ENCODE peak calls at places on chromosomes 2 and 18, in six cellular contexts. M is CD8-positive, alpha-beta memory T cell; H is lower lobe of right lung; D is effector memory CD4-positive, alpha-beta T cell; R is AG04450; P is breast epithelium. J is an unnamed sample.

GRCh38 chr2:224369028-224369632 is 32.8 kb downstream of the FAM124B start:
- DNase-seq in M (peak; percentile 19), H (no peak), D (no peak), R (no peak), P (no peak), J (no peak)

GRCh38 chr2:8027387-8027786 is 654.5 kb upstream of the ID2 start:
- DNase-seq in M (no peak), H (no peak), D (no peak), R (no peak), P (no peak), J (no peak)

GRCh38 chr2:185787530-185788145 is 49.0 kb downstream of the FSIP2 start:
- DNase-seq in M (no peak), H (no peak), D (no peak), R (no peak), P (no peak), J (no peak)

GRCh38 chr2:53632714-53633113 is 134.9 kb upstream of the CHAC2 start:
- DNase-seq in M (no peak), H (no peak), D (no peak), R (no peak), P (no peak), J (no peak)

GRCh38 chr2:148124271-148124670 is 103.4 kb downstream of the MBD5 start:
- DNase-seq in M (no peak), H (no peak), D (no peak), R (no peak), P (no peak), J (no peak)

GRCh38 chr2:133956434-133956935 is 297.4 kb upstream of the MGAT5 start:
- DNase-seq in M (no peak), H (no peak), D (no peak), R (no peak), P (no peak), J (no peak)

GRCh38 chr18:37247499-37248161 is 318.0 kb downstream of the CELF4 start:
- DNase-seq in M (no peak), H (no peak), D (no peak), R (no peak), P (no peak), J (no peak)

GRCh38 chr2:27150639-27151230 is 1.9 kb downstream of the TCF23 start:
- DNase-seq in M (no peak), H (no peak), D (no peak), R (no peak), P (no peak), J (no peak)

GRCh38 chr2:105775809-105776559 is 31.3 kb downstream of the NCK2 start:
- DNase-seq in M (peak; percentile 54), H (no peak), D (no peak), R (no peak), P (no peak), J (no peak)

GRCh38 chr18:54052259-54052658 is 172.2 kb downstream of the MBD2 start:
- DNase-seq in M (no peak), H (no peak), D (no peak), R (no peak), P (no peak), J (no peak)

GRCh38 chr2:146317959-146318358 is 1526.9 kb upstream of the ACVR2A start:
- DNase-seq in M (no peak), H (no peak), D (no peak), R (peak; percentile 63), P (no peak), J (no peak)

GRCh38 chr2:101140978-101141655 is 10.1 kb downstream of the TBC1D8 start:
- DNase-seq in M (no peak), H (no peak), D (no peak), R (no peak), P (no peak), J (no peak)

GRCh38 chr2:227719637-227720036 is 1.8 kb upstream of the SLC19A3 start:
- DNase-seq in M (no peak), H (no peak), D (no peak), R (no peak), P (no peak), J (no peak)

GRCh38 chr2:128835974-128836373 is 517.3 kb upstream of the HS6ST1 start:
- DNase-seq in M (no peak), H (no peak), D (no peak), R (no peak), P (no peak), J (no peak)

GRCh38 chr2:173963323-173963816 is 1.8 kb downstream of the SP3 start:
- DNase-seq in M (peak; percentile 82), H (no peak), D (no peak), R (no peak), P (peak; percentile 49), J (no peak)

GRCh38 chr2:233165895-233166661 is 85.4 kb upstream of the ATG16L1 start:
- DNase-seq in M (no peak), H (peak; percentile 88), D (no peak), R (no peak), P (peak; percentile 19), J (no peak)

GRCh38 chr2:95025406-95026319 is at the start of gene MAL:
- DNase-seq in M (peak; percentile 68), H (no peak), D (peak; percentile 32), R (no peak), P (no peak), J (no peak)

GRCh38 chr2:95027369-95027720 is 1.8 kb downstream of the MAL start:
- DNase-seq in M (no peak), H (no peak), D (no peak), R (no peak), P (no peak), J (no peak)

GRCh38 chr2:95024306-95024880 is 1.1 kb upstream of the MAL start:
- DNase-seq in M (no peak), H (no peak), D (no peak), R (no peak), P (no peak), J (no peak)

GRCh38 chr2:95024960-95025405 is 525 bp upstream of the MAL start:
- DNase-seq in M (peak; percentile 25), H (no peak), D (no peak), R (no peak), P (no peak), J (no peak)

DNA sequence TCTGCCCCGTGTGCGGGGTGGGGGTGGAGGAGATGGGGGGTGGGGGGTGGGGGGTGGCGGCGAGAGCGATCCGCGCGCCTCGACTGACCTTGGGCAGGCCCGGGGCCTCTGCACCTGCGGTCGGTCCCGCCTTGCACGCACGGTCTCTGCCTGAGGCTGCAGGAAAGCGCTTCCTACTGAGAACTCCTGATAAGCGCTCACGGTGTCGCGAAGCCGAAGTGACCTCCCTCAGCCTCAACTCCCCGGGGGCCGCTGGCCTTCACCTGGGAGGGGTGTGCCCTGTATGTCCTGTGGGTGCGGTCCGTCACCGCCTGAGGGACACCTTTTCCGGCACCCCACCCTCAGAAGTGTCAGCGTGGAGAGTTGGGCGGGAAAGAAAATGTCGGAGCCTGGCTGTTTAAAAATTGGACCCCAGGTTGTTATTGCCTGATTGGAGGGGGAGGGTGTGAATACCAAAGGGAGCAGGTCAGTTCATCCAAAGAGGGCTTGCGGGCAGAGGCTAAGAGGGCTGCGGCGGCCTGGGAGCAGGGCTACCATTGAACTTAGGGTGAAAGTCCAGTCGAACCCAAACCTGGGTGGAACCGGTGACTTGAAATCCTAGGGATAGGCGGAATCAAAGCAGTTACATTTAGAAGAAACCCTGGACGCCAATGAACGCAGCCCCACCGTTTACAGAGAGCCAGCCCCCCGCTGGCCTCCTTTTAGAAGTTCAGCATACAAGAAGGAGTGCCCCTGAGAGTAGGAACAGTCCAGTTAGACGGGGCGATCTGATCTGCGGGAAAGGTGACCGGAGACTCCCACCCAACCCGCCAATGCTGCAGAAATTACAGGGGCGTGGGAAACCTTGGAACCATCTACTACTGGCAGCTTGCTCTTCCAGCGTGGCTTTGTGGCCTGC is 1.2 kb downstream of the MAL start:
- DNase-seq in M (peak; percentile 23), H (no peak), D (no peak), R (no peak), P (no peak), J (no peak)
- H3K27ac ChIP-seq in M (no peak overlapping the region), H (no peak overlapping the region), D (peak overlapping the region; percentile 52), R (no peak overlapping the region), P (no peak overlapping the region), J (no peak overlapping the region)

DNA sequence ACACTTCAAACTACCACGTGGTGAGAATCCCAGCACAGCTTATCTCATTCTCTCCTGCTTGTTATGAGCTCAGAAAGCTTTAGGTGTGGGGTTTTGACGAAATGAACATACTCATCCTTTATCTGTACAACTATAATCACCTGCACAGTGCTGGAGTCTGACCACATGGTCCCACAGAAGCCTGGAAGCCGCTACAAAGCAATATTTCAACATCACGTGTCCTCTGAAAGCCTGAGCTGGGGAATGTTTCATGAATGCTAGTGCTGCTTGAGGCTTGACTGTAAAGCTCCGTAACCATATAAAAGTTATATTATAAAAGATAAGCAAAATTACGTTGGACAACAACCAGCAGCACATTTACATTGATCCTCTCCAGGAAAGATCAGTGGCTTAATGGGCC is 43.9 kb downstream of the PIEZO2 start:
- DNase-seq in M (no peak), H (no peak), D (no peak), R (no peak), P (no peak), J (no peak)
- H3K4me3 ChIP-seq in M (no peak overlapping the region), H (no peak overlapping the region), D (no peak overlapping the region), R (no peak overlapping the region), P (no peak overlapping the region), J (no peak overlapping the region)

DNA sequence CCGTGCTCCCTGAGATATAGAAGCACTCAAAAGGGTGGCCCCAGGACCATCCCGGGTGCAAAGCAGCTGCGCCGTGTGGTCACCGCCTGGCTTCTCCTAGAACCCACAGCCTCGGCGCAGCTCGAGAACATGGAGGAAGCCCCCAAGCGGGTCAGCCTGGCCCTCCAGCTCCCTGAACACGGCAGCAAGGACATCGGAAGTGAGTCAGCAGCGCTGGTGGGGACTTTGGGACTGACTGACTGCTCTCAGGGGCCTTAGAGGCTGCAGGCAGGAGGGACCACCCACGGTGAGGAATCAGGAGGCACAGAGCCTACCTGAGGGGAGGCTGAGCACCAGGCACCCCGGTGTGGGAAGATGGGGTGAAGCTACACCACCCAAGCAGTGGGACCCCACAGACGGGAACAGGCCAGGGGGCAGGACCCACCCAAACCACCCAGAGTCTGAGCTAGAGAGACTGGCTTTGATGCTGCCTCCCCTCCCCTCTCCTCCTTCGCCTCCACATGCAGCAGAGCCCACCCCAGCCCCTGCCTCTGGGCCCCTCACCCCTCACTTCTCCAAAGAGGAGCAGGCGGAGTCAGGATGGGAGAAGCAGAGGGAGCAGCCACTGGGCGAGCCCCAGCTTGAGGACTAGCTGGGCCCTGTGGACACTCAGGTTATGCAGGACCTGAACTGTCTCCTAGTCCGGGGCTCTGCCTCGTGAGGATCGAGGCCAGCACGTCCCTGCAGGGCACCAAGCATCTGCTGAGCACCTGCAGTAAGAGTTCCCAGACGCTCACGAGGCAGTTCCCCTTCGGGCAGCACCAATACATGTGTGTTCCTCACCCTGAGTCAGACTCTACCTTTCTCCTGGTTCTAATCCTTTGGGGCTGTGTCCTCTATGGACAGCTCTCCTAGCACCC is 28.7 kb downstream of the MTERF4 start:
- DNase-seq in M (no peak), H (no peak), D (no peak), R (no peak), P (no peak), J (no peak)
- H3K27ac ChIP-seq in M (no peak overlapping the region), H (no peak overlapping the region), D (no peak overlapping the region), R (no peak overlapping the region), P (no peak overlapping the region), J (no peak overlapping the region)

GRCh38 chr2:182914852-182915251 is 48.4 kb upstream of the FRZB start:
- DNase-seq in M (no peak), H (no peak), D (no peak), R (no peak), P (no peak), J (no peak)
- H3K4me3 ChIP-seq in M (no peak overlapping the region), H (no peak overlapping the region), D (no peak overlapping the region), R (no peak overlapping the region), P (no peak overlapping the region), J (no peak overlapping the region)